ENCODE peak calls at places on chromosomes 16 and 17, in ten cellular contexts. G, K, Q, F, Z, U, M, R, A and D are unnamed samples.

GRCh38 chr16:69465881-69466280 is 41.5 kb downstream of the CYB5B start:
- DNase-seq in G (no peak), K (no peak), Q (no peak), F (no peak), Z (no peak), U (no peak), M (no peak), R (no peak), A (no peak), D (no peak)

GRCh38 chr17:51322390-51323029 is 62.2 kb downstream of the UTP18 start:
- DNase-seq in G (peak), K (no peak), Q (peak), F (peak), Z (no peak), U (peak), M (no peak), R (peak), A (peak), D (no peak)

GRCh38 chr16:52069866-52070265 is 477.1 kb downstream of the TOX3 start:
- DNase-seq in G (peak), K (no peak), Q (peak), F (no peak), Z (no peak), U (peak), M (peak), R (no peak), A (peak), D (no peak)

GRCh38 chr17:21019976-21020575 is 22.7 kb downstream of the USP22 start:
- DNase-seq in G (peak), K (no peak), Q (peak), F (no peak), Z (no peak), U (peak), M (no peak), R (no peak), A (peak), D (no peak)

GRCh38 chr17:34997355-34997862 is 17.1 kb downstream of the LIG3 start:
- DNase-seq in G (peak), K (peak), Q (peak), F (peak), Z (peak), U (no peak), M (peak), R (peak), A (no peak), D (peak)

GRCh38 chr17:77613181-77613580 is 345.3 kb upstream of the TNRC6C start:
- DNase-seq in G (no peak), K (no peak), Q (peak), F (no peak), Z (no peak), U (no peak), M (no peak), R (no peak), A (no peak), D (no peak)

GRCh38 chr17:69860142-69860680 is 214.8 kb upstream of the KCNJ16 start:
- DNase-seq in G (no peak), K (no peak), Q (no peak), F (no peak), Z (no peak), U (no peak), M (no peak), R (no peak), A (no peak), D (no peak)

GRCh38 chr16:88444826-88445582 is 8.1 kb upstream of the ZFPM1 start:
- DNase-seq in G (no peak), K (no peak), Q (no peak), F (no peak), Z (no peak), U (no peak), M (no peak), R (no peak), A (no peak), D (no peak)

GRCh38 chr16:58459344-58460218 is 40.4 kb upstream of the NDRG4 start:
- DNase-seq in G (peak), K (no peak), Q (no peak), F (peak), Z (no peak), U (no peak), M (peak), R (peak), A (no peak), D (no peak)

GRCh38 chr16:50282010-50282538 is 15.7 kb downstream of the ADCY7 start:
- DNase-seq in G (peak), K (no peak), Q (peak), F (peak), Z (no peak), U (no peak), M (peak), R (no peak), A (no peak), D (no peak)

GRCh38 chr16:78363843-78364242 is 264.4 kb downstream of the WWOX start:
- DNase-seq in G (no peak), K (no peak), Q (no peak), F (no peak), Z (no peak), U (no peak), M (no peak), R (no peak), A (peak), D (no peak)

GRCh38 chr17:40351185-40352043 is 13.1 kb downstream of the GJD3 start:
- DNase-seq in G (no peak), K (no peak), Q (no peak), F (no peak), Z (peak), U (peak), M (no peak), R (no peak), A (no peak), D (no peak)

GRCh38 chr16:9015489-9015888 is 51.8 kb upstream of the USP7 start:
- DNase-seq in G (no peak), K (no peak), Q (no peak), F (no peak), Z (no peak), U (no peak), M (no peak), R (no peak), A (no peak), D (no peak)

GRCh38 chr17:82148011-82148410 is 50.0 kb upstream of the FASN start:
- DNase-seq in G (no peak), K (no peak), Q (no peak), F (no peak), Z (no peak), U (no peak), M (no peak), R (no peak), A (no peak), D (no peak)

GRCh38 chr16:13809765-13810164 is 110.2 kb upstream of the ERCC4 start:
- DNase-seq in G (no peak), K (no peak), Q (no peak), F (no peak), Z (no peak), U (no peak), M (no peak), R (no peak), A (no peak), D (no peak)

GRCh38 chr17:39402890-39403605 is 1.6 kb upstream of the FBXL20 start:
- DNase-seq in G (no peak), K (no peak), Q (no peak), F (no peak), Z (peak), U (no peak), M (no peak), R (no peak), A (peak), D (no peak)

GRCh38 chr16:14501331-14502255 is 128.5 kb downstream of the PARN start:
- DNase-seq in G (peak), K (peak), Q (peak), F (peak), Z (peak), U (peak), M (peak), R (peak), A (peak), D (peak)

GRCh38 chr16:30535777-30536190 is 1.1 kb upstream of the ZNF747 start:
- DNase-seq in G (peak), K (peak), Q (peak), F (peak), Z (peak), U (peak), M (peak), R (no peak), A (peak), D (no peak)

GRCh38 chr17:73600103-73600871 is 44.0 kb downstream of the SDK2 start:
- DNase-seq in G (peak), K (no peak), Q (peak), F (peak), Z (no peak), U (no peak), M (peak), R (no peak), A (no peak), D (no peak)

GRCh38 chr16:83727018-83727417 is 80.8 kb upstream of the HSBP1 start:
- DNase-seq in G (peak), K (no peak), Q (peak), F (no peak), Z (no peak), U (no peak), M (peak), R (no peak), A (no peak), D (no peak)

GRCh38 chr16:50252874-50253510 is 13.4 kb upstream of the ADCY7 start:
- DNase-seq in G (no peak), K (no peak), Q (peak), F (no peak), Z (no peak), U (no peak), M (no peak), R (no peak), A (no peak), D (no peak)

GRCh38 chr16:86631441-86631840 is 53.1 kb downstream of the FOXL1 start:
- DNase-seq in G (no peak), K (no peak), Q (no peak), F (peak), Z (no peak), U (no peak), M (no peak), R (no peak), A (no peak), D (no peak)

GRCh38 chr17:80151333-80151732 is 4.4 kb upstream of the EIF4A3 start:
- DNase-seq in G (peak), K (no peak), Q (peak), F (peak), Z (no peak), U (no peak), M (peak), R (no peak), A (no peak), D (peak)

GRCh38 chr16:2297506-2297860 is 29.6 kb upstream of the RNPS1 start:
- DNase-seq in G (no peak), K (no peak), Q (no peak), F (no peak), Z (no peak), U (no peak), M (no peak), R (no peak), A (no peak), D (no peak)

GRCh38 chr16:60261425-60261824 is 1527.3 kb upstream of the GOT2 start:
- DNase-seq in G (no peak), K (no peak), Q (no peak), F (no peak), Z (no peak), U (no peak), M (no peak), R (no peak), A (peak), D (no peak)

GRCh38 chr16:11668590-11669379 is 530 bp downstream of the SNN start:
- DNase-seq in G (no peak), K (peak), Q (no peak), F (no peak), Z (peak), U (peak), M (no peak), R (no peak), A (peak), D (no peak)

GRCh38 chr17:301681-302299 is 50.8 kb downstream of the RPH3AL start:
- DNase-seq in G (peak), K (no peak), Q (peak), F (peak), Z (peak), U (no peak), M (no peak), R (no peak), A (no peak), D (no peak)
- TF ChIP-seq CTCF in G (no peak), K (no peak), Q (no peak), F (no peak), Z (no peak), U (no peak), M (no peak), R (no peak), A (no peak), D (no peak)

DNA sequence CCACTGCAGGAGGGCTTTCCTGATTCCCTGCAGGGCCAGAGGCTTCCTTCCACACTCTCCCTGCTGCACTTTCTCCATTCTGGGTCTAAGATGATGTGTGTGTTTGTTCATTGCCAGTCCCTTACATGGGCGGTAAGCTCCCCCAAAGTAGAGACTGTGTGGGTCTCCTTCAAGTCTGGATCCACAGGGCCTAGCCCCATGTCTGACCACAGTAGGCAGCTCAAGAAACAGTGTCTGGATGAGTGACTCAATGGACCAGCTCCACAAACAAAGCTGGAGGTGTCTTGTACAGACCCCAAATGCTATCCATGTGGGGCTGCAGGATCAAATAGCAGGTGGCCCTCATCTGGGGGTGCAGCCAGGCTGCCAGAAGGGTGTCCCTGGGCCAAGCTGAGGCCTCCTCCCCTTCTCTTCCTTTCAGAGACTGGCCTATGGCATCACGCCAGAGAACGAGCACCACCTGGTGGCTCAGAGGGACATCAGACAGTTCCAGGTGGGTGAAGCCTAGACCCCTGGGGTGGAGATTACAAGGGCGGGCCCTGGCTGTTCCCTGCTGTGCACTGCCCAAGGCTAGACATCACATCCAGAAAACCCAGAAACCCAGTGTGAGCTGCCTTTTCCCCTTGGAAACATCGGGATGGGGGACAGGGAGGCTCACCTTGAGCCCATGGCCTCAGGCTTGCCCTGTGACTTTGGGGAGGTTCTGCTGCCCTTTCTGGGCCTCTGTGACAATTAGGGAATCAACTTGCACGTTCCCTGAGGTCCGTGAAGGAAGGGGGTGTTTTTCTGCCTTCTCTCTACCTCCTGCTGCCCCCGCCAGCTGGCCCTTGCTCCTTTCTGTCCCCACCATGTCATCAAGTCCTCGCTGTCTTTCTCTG is 45.9 kb downstream of the SLC6A2 start:
- DNase-seq in G (peak), K (peak), Q (peak), F (peak), Z (peak), U (peak), M (peak), R (no peak), A (peak), D (no peak)
- TF ChIP-seq CTCF in G (peak), K (no peak), Q (peak), F (peak), Z (peak), U (peak), M (peak), R (peak), A (peak), D (peak)

DNA sequence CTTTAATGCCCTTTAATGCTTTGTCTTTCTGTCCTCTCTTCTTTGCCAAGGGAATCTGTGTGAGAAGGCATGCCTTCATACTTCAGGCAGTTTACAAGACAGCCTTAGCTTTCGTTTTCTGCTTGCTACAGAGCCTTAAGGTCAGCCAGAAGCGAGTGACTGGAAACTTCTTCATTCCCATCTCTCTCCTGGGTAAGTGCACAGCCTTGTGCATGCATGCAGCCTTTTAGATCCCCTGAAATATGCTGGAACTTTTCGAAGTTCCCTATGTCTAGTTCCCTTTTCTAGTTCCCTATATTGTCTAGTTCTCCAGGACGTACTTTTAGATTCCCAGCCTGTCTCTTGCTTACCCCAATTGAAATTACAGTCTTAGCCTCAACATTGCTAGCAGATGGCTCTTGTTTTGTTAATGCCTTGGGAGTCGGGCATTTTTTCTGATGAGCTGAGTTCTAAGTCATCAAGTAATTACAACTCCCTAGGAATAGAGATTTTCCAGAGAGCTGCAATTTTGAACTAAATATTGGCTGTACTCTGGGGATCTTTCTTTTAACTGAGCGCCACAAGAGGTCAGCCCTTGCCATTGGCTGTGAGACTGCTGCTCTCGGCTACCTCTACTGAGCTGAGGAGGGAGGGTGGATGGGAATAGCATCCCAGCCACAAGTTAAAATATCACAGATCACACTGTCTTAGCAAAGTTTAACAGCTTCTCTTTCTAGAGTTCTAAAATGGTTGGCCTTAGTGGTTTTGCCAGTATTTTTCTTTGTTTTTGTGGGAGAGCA is 22.7 kb upstream of the PPM1D start:
- DNase-seq in G (peak), K (peak), Q (peak), F (peak), Z (no peak), U (no peak), M (no peak), R (peak), A (peak), D (no peak)
- TF ChIP-seq CTCF in G (peak), K (peak), Q (peak), F (peak), Z (no peak), U (no peak), M (no peak), R (peak), A (no peak), D (peak)

GRCh38 chr17:28219771-28220170 is 99.2 kb upstream of the TMEM97 start:
- DNase-seq in G (no peak), K (no peak), Q (no peak), F (no peak), Z (no peak), U (no peak), M (no peak), R (no peak), A (no peak), D (no peak)

GRCh38 chr17:28216032-28216431 is 103.0 kb upstream of the TMEM97 start:
- DNase-seq in G (no peak), K (no peak), Q (no peak), F (no peak), Z (no peak), U (no peak), M (no peak), R (no peak), A (no peak), D (no peak)

GRCh38 chr17:28221751-28222414 is 97.1 kb upstream of the TMEM97 start:
- DNase-seq in G (no peak), K (no peak), Q (no peak), F (peak), Z (no peak), U (no peak), M (no peak), R (no peak), A (no peak), D (no peak)

GRCh38 chr17:28211811-28212210 is 107.2 kb upstream of the TMEM97 start:
- DNase-seq in G (no peak), K (no peak), Q (no peak), F (no peak), Z (no peak), U (no peak), M (no peak), R (no peak), A (no peak), D (no peak)

DNA sequence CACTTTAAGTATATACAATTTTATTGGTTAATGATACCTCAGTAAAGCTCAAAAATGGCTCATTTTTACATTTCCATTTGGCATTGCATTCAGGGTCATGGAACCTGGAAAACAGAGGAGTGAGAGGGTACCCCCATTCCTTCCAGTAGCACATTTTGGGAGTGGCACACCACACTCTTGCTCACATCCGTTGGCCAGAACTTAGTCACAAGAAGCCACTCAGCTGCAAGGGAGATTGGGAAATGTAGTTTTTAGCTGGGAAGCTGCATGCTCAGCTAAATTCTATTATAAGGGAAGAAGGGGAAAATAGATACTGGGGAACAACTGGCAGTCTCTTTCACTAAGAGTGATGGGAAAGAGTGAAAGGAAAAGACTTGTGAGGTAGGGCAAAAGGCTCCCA is 102.5 kb upstream of the TMEM97 start:
- DNase-seq in G (peak), K (no peak), Q (peak), F (peak), Z (no peak), U (no peak), M (no peak), R (no peak), A (peak), D (no peak)
- TF ChIP-seq CTCF in G (no peak), K (no peak), Q (no peak), F (no peak), Z (no peak), U (no peak), M (no peak), R (no peak), A (no peak), D (no peak)